ENCODE peak calls at places on chromosomes 1 and 21, in seven cellular contexts. F is MM.1S, R is GM23248, J is hepatocyte, Q is PC-3, D is neural progenitor cell, S is HCT116. Y is an unnamed sample.

GRCh38 chr1:235601087-235601486 is 48.5 kb downstream of the GNG4 start:
- DNase-seq in F (no peak), R (peak), J (no peak), Q (peak), D (peak), S (no peak), Y (peak)

GRCh38 chr1:9413877-9414213 is 121.2 kb downstream of the SPSB1 start:
- DNase-seq in F (no peak), R (no peak), J (no peak), Q (no peak), D (no peak), S (no peak), Y (no peak)

GRCh38 chr21:46099476-46099875 is 1.6 kb downstream of the COL6A2 start:
- DNase-seq in F (no peak), R (peak), J (peak), Q (peak), D (peak), S (no peak), Y (peak)

GRCh38 chr1:180926164-180926981 is 13.7 kb downstream of the KIAA1614 start:
- DNase-seq in F (no peak), R (peak), J (peak), Q (no peak), D (peak), S (no peak), Y (no peak)

GRCh38 chr1:95116666-95117206 is 419 bp upstream of the TLCD4 start:
- DNase-seq in F (peak), R (peak), J (peak), Q (peak), D (peak), S (peak), Y (peak)

GRCh38 chr1:217969428-217969827 is 315.7 kb upstream of the RRP15 start:
- DNase-seq in F (no peak), R (no peak), J (no peak), Q (no peak), D (no peak), S (no peak), Y (no peak)

GRCh38 chr1:21510113-21510493 is 880 bp downstream of the ALPL start:
- DNase-seq in F (no peak), R (no peak), J (no peak), Q (no peak), D (peak), S (no peak), Y (peak)

GRCh38 chr1:89295187-89295586 is 22.5 kb upstream of the GBP5 start:
- DNase-seq in F (no peak), R (no peak), J (no peak), Q (no peak), D (no peak), S (no peak), Y (no peak)

GRCh38 chr1:53621144-53621543 is 117.8 kb downstream of the GLIS1 start:
- DNase-seq in F (no peak), R (no peak), J (no peak), Q (no peak), D (no peak), S (no peak), Y (no peak)

GRCh38 chr1:14539953-14540563 is 58.4 kb upstream of the KAZN start:
- DNase-seq in F (no peak), R (no peak), J (no peak), Q (no peak), D (no peak), S (no peak), Y (no peak)

GRCh38 chr1:169945171-169945570 is 51.5 kb upstream of the SCYL3 start:
- DNase-seq in F (no peak), R (no peak), J (no peak), Q (no peak), D (no peak), S (no peak), Y (no peak)

GRCh38 chr1:25991937-25992688 is 5.8 kb downstream of the PAFAH2 start:
- DNase-seq in F (no peak), R (peak), J (no peak), Q (no peak), D (no peak), S (no peak), Y (no peak)

GRCh38 chr1:109432336-109432735 is 6.1 kb upstream of the PSMA5 start:
- DNase-seq in F (no peak), R (peak), J (no peak), Q (no peak), D (no peak), S (no peak), Y (no peak)

GRCh38 chr1:240575976-240576666 is 35.8 kb downstream of the GREM2 start:
- DNase-seq in F (peak), R (peak), J (no peak), Q (no peak), D (no peak), S (no peak), Y (peak)

GRCh38 chr1:15341634-15342375 is 67.9 kb upstream of the EFHD2 start:
- DNase-seq in F (no peak), R (peak), J (peak), Q (peak), D (no peak), S (no peak), Y (no peak)

GRCh38 chr1:167605576-167605975 is 24.5 kb upstream of the RCSD1 start:
- DNase-seq in F (no peak), R (peak), J (no peak), Q (no peak), D (no peak), S (no peak), Y (no peak)

GRCh38 chr1:9728451-9729295 is 77.1 kb downstream of the PIK3CD start:
- DNase-seq in F (no peak), R (no peak), J (no peak), Q (no peak), D (no peak), S (no peak), Y (no peak)

GRCh38 chr1:182143154-182143657 is 81.7 kb upstream of the ZNF648 start:
- DNase-seq in F (peak), R (peak), J (peak), Q (peak), D (peak), S (peak), Y (peak)

GRCh38 chr21:36509966-36510742 is 30.2 kb upstream of the CLDN14 start:
- DNase-seq in F (no peak), R (no peak), J (peak), Q (peak), D (no peak), S (no peak), Y (no peak)

GRCh38 chr1:163320891-163321290 is 863 bp upstream of the NUF2 start:
- DNase-seq in F (no peak), R (peak), J (no peak), Q (no peak), D (peak), S (no peak), Y (peak)

GRCh38 chr1:150364231-150365003 is 470 bp downstream of the RPRD2 start:
- DNase-seq in F (peak), R (peak), J (peak), Q (peak), D (peak), S (peak), Y (peak)

GRCh38 chr1:177569476-177569875 is 398.7 kb downstream of the BRINP2 start:
- DNase-seq in F (no peak), R (peak), J (no peak), Q (peak), D (no peak), S (no peak), Y (no peak)

GRCh38 chr1:65277605-65278343 is 31.6 kb upstream of the DNAJC6 start:
- DNase-seq in F (no peak), R (no peak), J (peak), Q (no peak), D (no peak), S (no peak), Y (no peak)

GRCh38 chr1:19385869-19386591 is 73.9 kb downstream of the SLC66A1 start:
- DNase-seq in F (no peak), R (peak), J (peak), Q (no peak), D (no peak), S (no peak), Y (no peak)

GRCh38 chr1:165445388-165445787 is 462 bp upstream of the RXRG start:
- DNase-seq in F (no peak), R (no peak), J (no peak), Q (no peak), D (peak), S (no peak), Y (peak)
- TF ChIP-seq EZH2 in F (no peak), R (no peak), J (no peak), Q (no peak), D (no peak), S (no peak), Y (no peak)

GRCh38 chr21:33695785-33696184 is 53.5 kb downstream of the ITSN1 start:
- DNase-seq in F (no peak), R (no peak), J (no peak), Q (no peak), D (no peak), S (no peak), Y (no peak)

GRCh38 chr21:33698088-33698487 is 55.8 kb downstream of the ITSN1 start:
- DNase-seq in F (no peak), R (no peak), J (no peak), Q (no peak), D (peak), S (no peak), Y (no peak)

GRCh38 chr21:33703750-33704606 is 61.7 kb downstream of the ITSN1 start:
- DNase-seq in F (no peak), R (no peak), J (peak), Q (no peak), D (no peak), S (no peak), Y (peak)

GRCh38 chr21:33700491-33700890 is 58.2 kb downstream of the ITSN1 start:
- DNase-seq in F (no peak), R (no peak), J (no peak), Q (no peak), D (no peak), S (no peak), Y (no peak)

GRCh38 chr21:33699277-33699676 is 57.0 kb downstream of the ITSN1 start:
- DNase-seq in F (no peak), R (no peak), J (no peak), Q (no peak), D (no peak), S (no peak), Y (no peak)
- TF ChIP-seq EZH2phosphoT487 in F (no peak), R (no peak), J (no peak), Q (no peak), D (no peak), S (no peak), Y (no peak)

DNA sequence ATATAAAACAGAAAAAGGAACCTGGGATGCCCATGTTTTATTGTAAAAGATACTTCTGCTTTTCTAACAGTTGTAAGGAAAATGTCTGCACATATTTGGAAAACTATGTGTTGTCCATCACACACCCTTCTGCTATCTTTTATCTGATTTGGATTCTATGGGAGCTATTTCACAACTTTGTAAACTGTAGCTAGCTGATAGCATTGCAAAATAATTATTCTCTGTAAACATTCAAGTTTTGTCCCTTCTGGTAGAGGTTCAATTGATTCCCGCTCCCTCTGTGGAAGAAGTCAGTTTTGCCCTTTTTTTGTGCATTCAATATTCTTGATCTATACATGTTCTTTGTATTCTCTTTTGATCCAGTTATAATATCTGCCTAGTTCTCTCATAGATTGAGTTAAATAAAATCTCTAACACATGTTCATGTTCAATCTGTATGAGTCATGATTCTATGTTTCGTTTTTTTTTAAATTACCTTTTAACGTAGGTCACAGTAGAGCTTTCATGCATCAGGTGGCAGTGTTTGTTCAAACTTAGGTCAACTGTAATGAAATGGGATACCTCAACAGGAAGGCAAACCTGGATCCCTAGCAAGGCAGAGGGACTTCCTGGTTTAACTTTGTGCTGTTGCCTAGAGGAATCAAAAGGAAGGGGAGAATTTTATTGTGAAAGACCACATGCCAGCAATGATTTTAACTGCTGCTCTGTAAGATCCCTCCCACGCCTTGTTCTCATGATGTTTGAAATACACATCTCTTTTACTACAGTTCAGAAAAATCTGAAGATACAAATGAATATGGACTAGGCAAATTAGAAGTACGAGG is 26.0 kb upstream of the BCL9 start:
- DNase-seq in F (peak), R (peak), J (peak), Q (peak), D (no peak), S (peak), Y (peak)
- TF ChIP-seq EZH2 in F (no peak), R (no peak), J (no peak), Q (no peak), D (no peak), S (no peak), Y (no peak)

GRCh38 chr1:29590583-29591555 is 354.5 kb downstream of the PTPRU start:
- DNase-seq in F (no peak), R (peak), J (no peak), Q (peak), D (no peak), S (no peak), Y (no peak)
- TF ChIP-seq EZH2phosphoT487 in F (no peak), R (no peak), J (no peak), Q (no peak), D (no peak), S (no peak), Y (no peak)

DNA sequence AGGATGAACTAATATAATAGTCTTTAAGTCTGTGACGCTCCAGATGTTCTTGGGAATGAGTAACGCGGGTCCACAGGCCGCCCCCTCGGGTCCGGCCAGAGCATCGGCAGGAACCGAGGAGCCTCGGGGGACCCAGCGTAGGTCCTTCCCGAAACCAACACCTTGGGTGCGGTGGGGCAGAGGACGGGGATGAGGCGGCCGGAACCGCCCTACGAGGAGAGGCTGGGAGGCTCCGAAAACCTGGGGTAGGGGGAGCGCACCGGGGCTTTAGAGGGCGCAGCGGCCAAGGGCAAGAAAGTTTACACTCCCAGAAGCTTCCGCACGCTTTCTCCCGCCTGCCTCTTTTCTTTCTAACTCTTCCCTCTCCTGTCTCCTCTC is 7.1 kb downstream of the DMRTA2 start:
- DNase-seq in F (no peak), R (no peak), J (no peak), Q (no peak), D (peak), S (no peak), Y (peak)
- TF ChIP-seq EZH2 in F (no peak), R (peak), J (peak), Q (no peak), D (peak), S (no peak), Y (no peak)

DNA sequence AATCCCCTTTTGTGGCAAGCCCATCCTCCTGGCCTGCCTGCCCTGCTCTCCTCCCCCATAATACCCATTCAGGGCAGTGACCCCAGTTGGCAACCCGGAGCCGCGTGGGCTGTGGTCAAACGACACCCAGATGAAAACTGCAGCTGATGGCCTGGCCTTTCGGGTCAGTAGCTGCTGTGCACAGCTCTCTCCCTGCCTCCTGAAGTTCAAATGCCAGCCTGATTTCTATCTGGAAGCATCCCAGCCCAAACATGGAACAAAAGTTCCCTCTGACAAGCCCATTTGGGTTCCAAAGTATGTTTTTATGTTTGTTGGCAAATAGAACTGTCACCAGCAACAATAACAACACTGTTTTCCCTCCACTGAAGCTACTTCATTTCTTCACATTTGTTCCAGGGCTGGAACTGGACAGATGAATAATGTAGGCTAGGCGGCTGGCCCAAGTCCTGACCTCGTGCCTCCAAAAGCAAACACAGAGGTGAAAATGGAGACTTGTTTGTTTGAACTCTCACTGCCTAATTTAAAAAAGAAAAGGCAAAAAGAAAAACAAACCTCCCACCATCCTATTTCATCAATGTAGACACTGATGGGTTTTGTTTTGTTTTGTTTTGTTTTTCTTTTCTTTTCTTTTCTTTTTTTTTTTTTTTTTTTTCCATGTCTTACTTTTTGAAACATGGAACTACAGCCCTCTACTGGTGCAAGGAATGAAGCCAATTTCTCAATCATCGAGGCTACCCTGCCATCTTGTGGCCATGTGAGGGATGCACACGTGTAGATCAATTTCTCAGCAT is 179.0 kb downstream of the ADSS2 start:
- DNase-seq in F (peak), R (peak), J (peak), Q (peak), D (peak), S (peak), Y (peak)
- TF ChIP-seq EZH2phosphoT487 in F (no peak), R (no peak), J (no peak), Q (no peak), D (no peak), S (no peak), Y (no peak)

DNA sequence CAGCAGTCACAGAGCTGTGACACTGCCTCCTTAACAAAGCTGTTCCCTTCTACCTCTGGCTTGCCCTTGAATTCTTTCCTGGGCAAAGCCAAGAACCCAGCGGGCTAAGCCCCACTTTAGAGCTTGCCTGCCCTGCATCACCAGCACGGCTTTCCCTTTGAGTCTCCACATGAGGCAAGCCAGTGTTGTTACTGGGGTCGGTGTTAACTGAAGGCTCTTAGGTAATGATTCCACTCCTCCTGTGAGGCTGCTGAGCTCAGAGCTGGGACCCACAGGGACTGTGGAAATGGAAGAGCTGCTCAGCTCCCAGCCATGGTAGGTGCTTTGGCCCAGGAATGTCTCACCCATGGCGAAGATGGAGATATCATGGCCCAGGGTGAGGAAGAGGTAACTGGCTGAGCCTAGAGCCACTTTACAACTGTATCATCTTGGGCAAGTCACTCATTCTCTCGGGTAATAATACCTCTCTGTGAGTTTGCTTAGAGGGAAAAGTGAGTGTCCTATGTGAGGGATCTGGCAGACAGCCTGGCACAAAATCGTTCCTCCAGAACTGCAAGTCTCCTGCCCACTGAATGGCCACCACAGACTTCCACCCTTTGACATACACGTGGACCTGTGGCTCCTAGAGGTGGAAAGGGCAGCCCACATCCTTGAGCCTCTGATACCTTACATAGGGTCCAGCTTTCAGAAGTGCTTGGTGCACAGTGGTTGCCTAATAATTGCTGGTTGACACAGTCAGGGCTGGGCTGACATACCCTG is 654.1 kb downstream of the PTPRU start:
- DNase-seq in F (no peak), R (no peak), J (no peak), Q (no peak), D (no peak), S (no peak), Y (no peak)
- TF ChIP-seq EZH2 in F (no peak), R (no peak), J (no peak), Q (no peak), D (no peak), S (no peak), Y (no peak)

GRCh38 chr1:115524211-115524610 is 117.6 kb upstream of the VANGL1 start:
- DNase-seq in F (no peak), R (no peak), J (no peak), Q (peak), D (no peak), S (no peak), Y (no peak)
- TF ChIP-seq EZH2phosphoT487 in F (no peak), R (no peak), J (no peak), Q (no peak), D (no peak), S (no peak), Y (no peak)